ENCODE peak calls at places on chromosomes 16 and 17, in five cellular contexts. N, X, S, B and E are unnamed samples.

GRCh38 chr16:57941016-57941656 is 29.8 kb downstream of the CNGB1 start:
- DNase-seq in X (no peak), B (peak; percentile 72), N (no peak), S (peak; percentile 78), E (no peak)

GRCh38 chr16:4800290-4801041 is 2.0 kb downstream of the ROGDI start:
- DNase-seq in N (no peak), B (no peak), S (peak; percentile 39), X (no peak), E (peak; percentile 63)

GRCh38 chr17:65472602-65473001 is 88.8 kb downstream of the AXIN2 start:
- DNase-seq in B (no peak), N (no peak), X (no peak), S (peak; percentile 43), E (no peak)

GRCh38 chr16:24989417-24989978 is 25.7 kb downstream of the ARHGAP17 start:
- DNase-seq in N (peak; percentile 28), X (no peak), S (no peak), B (no peak), E (no peak)

GRCh38 chr16:23608194-23608593 is 12.1 kb upstream of the NDUFAB1 start:
- DNase-seq in N (peak; percentile 71), S (no peak), X (no peak), B (no peak), E (no peak)

GRCh38 chr17:80455328-80455710 is 21.1 kb downstream of the NPTX1 start:
- DNase-seq in S (no peak), B (no peak), N (peak; percentile 46), X (no peak), E (peak; percentile 89)

GRCh38 chr17:48351916-48352332 is 78.1 kb downstream of the SKAP1 start:
- DNase-seq in X (no peak), B (peak; percentile 69), S (no peak), N (peak; percentile 67), E (no peak)

GRCh38 chr16:82587289-82587688 is 39.5 kb upstream of the CDH13 start:
- DNase-seq in S (no peak), N (no peak), B (no peak), X (no peak), E (no peak)

GRCh38 chr17:61235821-61236197 is 163.8 kb upstream of the TBX2 start:
- DNase-seq in N (peak; percentile 84), S (peak; percentile 26), X (no peak), B (no peak), E (no peak)

GRCh38 chr16:85301171-85301690 is 189.0 kb upstream of the CIBAR2 start:
- DNase-seq in S (no peak), X (no peak), B (no peak), N (no peak), E (no peak)

GRCh38 chr17:50153650-50154575 is 3.4 kb upstream of the PPP1R9B start:
- DNase-seq in N (no peak), B (no peak), S (peak; percentile 60), X (no peak), E (peak; percentile 77)

GRCh38 chr17:81646869-81647600 is 9.3 kb downstream of the PDE6G start:
- DNase-seq in S (no peak), B (no peak), X (no peak), N (no peak), E (peak; percentile 34)

GRCh38 chr16:46828943-46829342 is 2.0 kb downstream of the C16orf87 start:
- DNase-seq in B (no peak), N (no peak), S (no peak), X (no peak), E (no peak)

GRCh38 chr16:23385441-23385840 is 67.5 kb downstream of the COG7 start:
- DNase-seq in S (no peak), B (no peak), N (no peak), X (no peak), E (no peak)

GRCh38 chr16:68981971-68982370 is 123.5 kb upstream of the HAS3 start:
- DNase-seq in X (peak; percentile 53), B (no peak), N (no peak), S (no peak), E (no peak)

GRCh38 chr17:32586666-32587065 is 99.9 kb downstream of the CDK5R1 start:
- DNase-seq in S (no peak), X (no peak), B (no peak), N (no peak), E (no peak)

GRCh38 chr17:80941743-80942211 is 49.9 kb upstream of the CHMP6 start:
- DNase-seq in X (no peak), S (no peak), N (peak; percentile 47), B (no peak), E (peak; percentile 43)

GRCh38 chr16:68646948-68647659 is 2.0 kb downstream of the CDH3 start:
- DNase-seq in B (peak; percentile 52), N (no peak), S (no peak), X (no peak), E (no peak)

GRCh38 chr16:74372953-74373846 is 2.9 kb upstream of the NPIPB15 start:
- DNase-seq in X (no peak), N (no peak), S (no peak), B (peak; percentile 20), E (no peak)

GRCh38 chr16:88558457-88559442 is 11.5 kb upstream of the ZC3H18 start:
- DNase-seq in X (no peak), B (peak; percentile 78), S (no peak), N (peak; percentile 43), E (no peak)

GRCh38 chr17:59277031-59277430 is 54.4 kb upstream of the YPEL2 start:
- DNase-seq in S (no peak), B (no peak), X (no peak), N (no peak), E (no peak)

GRCh38 chr16:2816751-2817495 is at the start of gene PRSS21:
- DNase-seq in B (no peak), N (no peak), S (no peak), X (no peak), E (no peak)

DNA sequence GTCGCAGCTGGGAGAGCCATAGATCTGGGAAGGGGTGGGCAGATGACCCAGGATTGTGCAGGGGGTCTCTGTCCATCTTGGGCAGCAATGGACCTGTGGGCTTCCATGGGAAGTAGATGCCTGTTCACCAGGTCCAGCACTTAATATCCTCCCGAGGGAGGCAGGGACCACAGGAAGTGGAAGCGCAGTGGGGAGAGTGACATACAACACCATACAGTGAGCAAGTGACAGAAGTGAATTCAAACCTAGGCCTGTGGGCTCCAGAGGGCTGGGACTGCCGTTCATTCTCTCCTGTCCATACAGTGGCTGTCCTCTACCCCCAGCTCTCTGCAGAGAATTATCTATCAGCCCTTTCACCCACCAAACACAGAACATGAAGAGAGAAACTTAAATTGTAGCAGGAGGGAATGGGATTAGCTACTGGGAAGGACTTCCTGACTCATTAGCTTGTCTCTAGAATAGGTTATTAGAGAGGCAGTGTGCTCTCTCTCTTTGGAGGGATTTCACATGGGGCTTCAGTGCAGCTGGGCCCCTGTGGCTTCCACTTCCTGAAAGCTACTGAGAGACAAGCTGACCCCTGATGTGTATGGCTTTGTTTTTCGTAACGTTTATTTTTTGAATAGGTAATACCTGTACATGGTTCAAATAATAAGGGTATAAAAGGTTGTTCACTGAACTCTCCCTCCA is 13.1 kb upstream of the SEZ6 start:
- DNase-seq in S (no peak), X (no peak), B (peak; percentile 84), N (no peak), E (no peak)
- H3K27me3 ChIP-seq in S (peaks cover 2% of the 10 kb centered on the region), X (peaks cover 11% of the 10 kb centered on the region), B (no peaks in the 10 kb centered on the region), N (peaks cover 85% of the 10 kb centered on the region), E (peaks cover 82% of the 10 kb centered on the region)

GRCh38 chr17:333626-334396 is 18.8 kb downstream of the RPH3AL start:
- DNase-seq in N (peak; percentile 33), S (no peak), B (no peak), X (peak; percentile 96), E (peak; percentile 60)
- H3K4me3 ChIP-seq in N (peak overlapping the region; percentile 1), S (peak overlapping the region; percentile 26), B (no peak overlapping the region), X (peak overlapping the region; percentile 31), E (no peak overlapping the region)

GRCh38 chr17:31488982-31489294 is 97.5 kb downstream of the RAB11FIP4 start:
- DNase-seq in X (no peak), S (no peak), N (no peak), B (no peak), E (no peak)

GRCh38 chr17:31487063-31487647 is 95.7 kb downstream of the RAB11FIP4 start:
- DNase-seq in B (no peak), S (no peak), X (no peak), N (no peak), E (no peak)

GRCh38 chr17:31488264-31488981 is 96.9 kb downstream of the RAB11FIP4 start:
- DNase-seq in S (no peak), B (no peak), N (no peak), X (no peak), E (peak; percentile 64)

GRCh38 chr17:31486351-31487062 is 95.0 kb downstream of the RAB11FIP4 start:
- DNase-seq in X (no peak), B (no peak), S (no peak), N (no peak), E (no peak)

DNA sequence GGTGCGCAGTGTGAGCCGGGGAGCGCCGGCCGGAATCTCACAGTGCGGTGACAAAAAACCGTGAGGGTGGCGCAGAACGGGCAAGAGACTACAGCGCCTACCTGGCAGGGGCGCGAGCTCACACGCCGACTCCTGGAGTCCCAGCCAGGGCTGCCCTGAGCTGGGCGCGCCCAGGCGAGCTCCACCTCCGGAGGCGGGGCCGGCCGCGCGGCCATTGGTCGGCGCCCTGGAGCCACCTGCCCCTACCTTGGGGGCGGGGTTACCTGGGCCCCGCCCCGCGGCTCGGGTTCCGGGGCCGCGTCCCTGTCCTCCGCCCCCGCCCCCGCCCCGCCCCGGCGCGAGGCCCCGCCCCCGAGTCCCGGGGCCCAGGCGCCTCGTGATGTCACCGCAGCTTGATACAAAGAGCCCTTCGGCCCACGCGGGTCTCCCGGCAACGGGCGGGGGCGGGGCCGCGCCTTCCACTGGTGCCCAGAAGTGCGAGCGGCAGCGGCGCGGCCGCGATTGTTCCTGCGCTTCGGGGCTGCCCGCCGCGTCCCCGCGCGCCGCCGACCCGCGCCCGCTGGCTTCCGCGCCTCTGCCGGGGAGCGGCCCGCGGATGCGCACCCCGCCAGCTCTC is 96.3 kb downstream of the RAB11FIP4 start:
- DNase-seq in N (peak; percentile 16), S (peak; percentile 96), B (peak; percentile 71), X (peak; percentile 92), E (peak; percentile 99)
- H3K27ac ChIP-seq in N (no peak overlapping the region), S (peak overlapping the region; percentile 86), B (no peak overlapping the region), X (no peak overlapping the region), E (peak overlapping the region; percentile 81)

GRCh38 chr17:73754886-73755285 is 110.6 kb upstream of the SDK2 start:
- DNase-seq in N (no peak), B (no peak), S (no peak), X (no peak), E (no peak)

GRCh38 chr17:73758245-73758644 is 114.0 kb upstream of the SDK2 start:
- DNase-seq in S (no peak), N (no peak), B (no peak), X (no peak), E (no peak)

GRCh38 chr17:73759324-73760185 is 115.3 kb upstream of the SDK2 start:
- DNase-seq in B (peak; percentile 33), S (no peak), N (no peak), X (no peak), E (peak; percentile 37)

GRCh38 chr17:73760186-73760758 is 116.0 kb upstream of the SDK2 start:
- DNase-seq in B (no peak), N (no peak), S (no peak), X (no peak), E (peak; percentile 54)

DNA sequence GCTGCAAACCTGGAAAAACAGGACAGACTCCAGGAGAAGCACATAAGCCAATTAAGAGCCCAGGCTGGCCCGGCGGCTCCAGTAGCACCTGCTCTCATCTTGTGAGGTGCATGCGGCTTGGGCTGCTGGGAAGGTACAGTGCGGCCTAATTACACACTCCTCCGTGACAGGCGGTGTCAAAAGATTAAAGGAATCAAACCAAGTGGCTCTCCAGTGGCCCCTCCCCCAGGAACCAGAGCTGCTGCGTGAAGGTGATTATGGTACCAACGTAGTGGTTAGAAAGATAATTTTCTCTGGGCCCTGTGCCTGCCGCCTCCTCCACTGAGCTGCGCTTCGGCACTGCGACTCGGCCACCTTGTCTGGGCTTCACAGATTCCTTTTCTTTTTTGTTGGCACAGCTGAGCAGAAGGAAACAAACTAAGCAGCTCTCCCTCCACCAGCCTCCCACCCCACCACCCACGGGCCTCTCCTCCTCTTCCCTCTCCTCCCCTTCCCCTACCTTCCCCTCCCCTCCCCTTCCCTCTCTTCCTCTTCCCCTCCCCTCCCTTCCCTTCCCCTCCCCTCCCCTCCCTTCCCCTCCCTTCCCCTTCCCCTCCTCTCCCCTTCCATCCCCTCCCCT is 113.2 kb upstream of the SDK2 start:
- DNase-seq in N (no peak), B (no peak), S (no peak), X (no peak), E (no peak)
- H3K27me3 ChIP-seq in N (no peaks in the 10 kb centered on the region), B (peaks cover 19% of the 10 kb centered on the region), S (no peaks in the 10 kb centered on the region), X (no peaks in the 10 kb centered on the region), E (no peaks in the 10 kb centered on the region)